ENCODE peak calls at places on chromosomes 6 and 20, in nine cellular contexts. M is fibroblast of pulmonary artery, A is skeletal muscle cell, Z is tibial nerve, G is pancreas, C is cardiac fibroblast, E is HCT116, Y is endodermal cell, O is OCI-LY7. U is an unnamed sample.

GRCh38 chr20:25300496-25301170 is 52.7 kb downstream of the PYGB start:
- DNase-seq in M (no peak), A (no peak), Z (no peak), G (no peak), C (peak; percentile 20), E (no peak), Y (no peak), O (no peak), U (no peak)

GRCh38 chr6:103167345-103167744 is 1692.4 kb downstream of the HACE1 start:
- DNase-seq in M (no peak), A (no peak), Z (no peak), G (no peak), C (no peak), E (no peak), Y (no peak), O (no peak), U (no peak)

GRCh38 chr6:27871919-27872633 is 40.1 kb downstream of the OR2B2 start:
- DNase-seq in M (peak; percentile 99), A (peak; percentile 92), Z (peak; percentile 81), G (peak; percentile 86), C (peak; percentile 98), E (no peak), Y (peak; percentile 89), O (peak; percentile 95), U (peak; percentile 97)

GRCh38 chr6:155253337-155253736 is 10.5 kb upstream of the CLDN20 start:
- DNase-seq in M (no peak), A (no peak), Z (no peak), G (no peak), C (no peak), E (no peak), Y (peak; percentile 74), O (no peak), U (no peak)

GRCh38 chr6:156557269-156557885 is 219.8 kb upstream of the ARID1B start:
- DNase-seq in M (peak; percentile 7), A (no peak), Z (no peak), G (peak; percentile 34), C (peak; percentile 16), E (no peak), Y (peak; percentile 93), O (no peak), U (peak; percentile 40)

GRCh38 chr20:1987826-1988225 is 6.0 kb downstream of the PDYN start:
- DNase-seq in M (peak; percentile 16), A (no peak), Z (no peak), G (no peak), C (peak; percentile 35), E (no peak), Y (no peak), O (no peak), U (no peak)

GRCh38 chr6:108734336-108734922 is 113.8 kb upstream of the ARMC2 start:
- DNase-seq in M (no peak), A (no peak), Z (no peak), G (no peak), C (no peak), E (no peak), Y (peak; percentile 50), O (peak; percentile 8), U (no peak)

GRCh38 chr6:131368077-131368911 is 204.7 kb upstream of the ARG1 start:
- DNase-seq in M (peak; percentile 57), A (no peak), Z (peak; percentile 11), G (peak; percentile 77), C (peak; percentile 77), E (no peak), Y (peak; percentile 67), O (peak; percentile 94), U (peak; percentile 61)

GRCh38 chr6:41462980-41463930 is 82.9 kb upstream of the FOXP4 start:
- DNase-seq in M (peak; percentile 82), A (no peak), Z (peak; percentile 73), G (peak; percentile 71), C (peak; percentile 80), E (peak; percentile 27), Y (no peak), O (peak; percentile 42), U (no peak)

GRCh38 chr6:4910060-4910746 is 93.6 kb downstream of the RPP40 start:
- DNase-seq in M (no peak), A (no peak), Z (no peak), G (no peak), C (no peak), E (no peak), Y (no peak), O (no peak), U (peak; percentile 27)
- H3K4me3 ChIP-seq in M (no peak overlapping the region), A (no peak overlapping the region), Z (no peak overlapping the region), G (no peak overlapping the region), C (no peak overlapping the region), E (no peak overlapping the region), Y (no peak overlapping the region), O (no peak overlapping the region), U (no peak overlapping the region)

DNA sequence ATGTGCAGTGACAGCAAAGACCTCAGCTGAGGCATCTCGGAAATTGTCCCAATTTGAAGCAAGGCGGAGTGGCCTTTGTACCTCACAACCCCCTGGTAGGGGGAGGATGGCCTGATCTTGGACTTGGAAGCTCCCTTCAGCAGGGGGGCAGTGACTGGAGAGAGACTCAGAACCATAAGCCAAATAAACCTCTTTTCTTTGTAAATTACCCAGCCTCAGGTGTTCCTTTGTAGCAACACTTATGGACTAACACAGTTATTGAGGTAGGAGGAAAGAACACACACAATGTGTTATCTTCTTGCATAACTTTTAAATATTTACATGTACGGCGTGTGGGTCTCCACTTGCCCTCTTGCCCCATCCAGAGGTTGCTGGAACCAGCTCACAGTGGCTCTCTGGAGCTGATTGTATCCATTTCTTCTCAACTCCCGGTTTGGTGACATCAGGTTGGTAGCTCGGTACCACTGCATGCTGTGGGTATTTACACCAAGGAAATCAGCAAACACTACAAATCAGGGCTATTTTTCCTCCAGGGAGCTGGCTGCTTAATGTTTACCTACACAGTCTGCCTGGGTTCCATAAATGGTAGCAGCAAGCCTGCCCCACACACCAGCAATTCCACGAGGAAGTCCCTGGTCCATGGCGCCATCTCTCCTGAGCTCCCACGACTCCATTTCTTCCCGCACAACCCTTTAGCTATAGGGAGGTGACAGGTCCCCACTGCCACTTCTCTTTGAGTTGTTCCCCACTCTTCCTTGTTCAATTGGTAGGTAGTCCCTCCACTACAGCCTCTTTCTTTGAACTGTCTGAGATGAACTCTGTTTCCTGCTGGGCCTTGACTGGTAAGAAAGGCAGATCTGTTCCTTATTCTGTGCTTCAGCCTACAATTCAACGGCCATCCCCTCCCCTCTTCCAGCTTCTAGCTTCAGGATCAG is 54.3 kb upstream of the TASP1 start:
- DNase-seq in M (no peak), A (no peak), Z (no peak), G (no peak), C (no peak), E (no peak), Y (no peak), O (no peak), U (no peak)
- H3K4me3 ChIP-seq in M (no peak overlapping the region), A (no peak overlapping the region), Z (no peak overlapping the region), G (no peak overlapping the region), C (no peak overlapping the region), E (no peak overlapping the region), Y (no peak overlapping the region), O (no peak overlapping the region), U (no peak overlapping the region)

GRCh38 chr6:36625161-36625919 is 31.2 kb downstream of the SRSF3 start:
- DNase-seq in M (peak; percentile 76), A (peak; percentile 57), Z (no peak), G (no peak), C (peak; percentile 88), E (no peak), Y (no peak), O (no peak), U (peak; percentile 81)

GRCh38 chr6:36626636-36627035 is 32.5 kb downstream of the SRSF3 start:
- DNase-seq in M (peak; percentile 42), A (no peak), Z (no peak), G (no peak), C (peak; percentile 58), E (no peak), Y (no peak), O (no peak), U (no peak)

GRCh38 chr6:36623547-36624459 is 29.6 kb downstream of the SRSF3 start:
- DNase-seq in M (peak; percentile 89), A (no peak), Z (peak; percentile 97), G (peak; percentile 89), C (peak; percentile 90), E (peak; percentile 58), Y (peak; percentile 96), O (peak; percentile 83), U (peak; percentile 82)

GRCh38 chr6:36622901-36623546 is 28.9 kb downstream of the SRSF3 start:
- DNase-seq in M (no peak), A (no peak), Z (no peak), G (no peak), C (no peak), E (no peak), Y (no peak), O (no peak), U (no peak)

GRCh38 chr6:36624461-36625160 is 30.4 kb downstream of the SRSF3 start:
- DNase-seq in M (no peak), A (no peak), Z (no peak), G (no peak), C (no peak), E (no peak), Y (no peak), O (no peak), U (no peak)
- H3K4me3 ChIP-seq in M (no peak overlapping the region), A (peak overlapping the region; percentile 1), Z (no peak overlapping the region), G (no peak overlapping the region), C (no peak overlapping the region), E (no peak overlapping the region), Y (no peak overlapping the region), O (no peak overlapping the region), U (no peak overlapping the region)

DNA sequence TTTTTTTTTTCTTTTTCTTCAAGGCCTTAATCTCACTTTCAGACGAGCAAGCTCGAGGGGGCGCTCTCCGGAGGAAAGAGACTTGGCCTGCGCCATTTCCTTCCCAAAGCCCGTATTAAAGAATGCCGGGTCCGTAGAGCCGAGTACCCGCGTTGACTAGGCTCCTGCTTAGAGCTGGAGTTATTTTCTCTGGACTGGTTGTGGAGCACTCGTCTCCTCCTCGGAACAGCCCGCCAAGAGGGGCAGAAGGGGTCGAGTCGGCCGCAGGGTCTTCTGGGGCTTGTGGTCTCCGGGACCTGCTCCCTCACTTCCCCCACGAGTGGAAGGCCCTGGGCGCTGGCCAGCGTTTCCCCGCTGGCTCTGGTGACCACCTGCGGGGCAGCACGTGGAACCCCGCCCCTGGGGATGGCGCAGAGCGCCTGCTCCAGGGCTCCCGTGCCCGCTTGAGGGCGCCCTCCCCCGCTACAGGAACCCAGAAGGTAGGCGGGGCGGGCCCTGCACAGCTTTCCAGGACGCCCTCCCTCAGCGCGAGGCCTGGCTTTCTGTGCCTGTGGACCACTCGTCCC is 2.7 kb upstream of the MEI4 start:
- DNase-seq in M (no peak), A (no peak), Z (no peak), G (peak; percentile 83), C (peak; percentile 1), E (no peak), Y (peak; percentile 96), O (no peak), U (no peak)
- H3K4me3 ChIP-seq in M (no peak overlapping the region), A (no peak overlapping the region), Z (no peak overlapping the region), G (peak overlapping the region; percentile 46), C (no peak overlapping the region), E (no peak overlapping the region), Y (no peak overlapping the region), O (no peak overlapping the region), U (no peak overlapping the region)

DNA sequence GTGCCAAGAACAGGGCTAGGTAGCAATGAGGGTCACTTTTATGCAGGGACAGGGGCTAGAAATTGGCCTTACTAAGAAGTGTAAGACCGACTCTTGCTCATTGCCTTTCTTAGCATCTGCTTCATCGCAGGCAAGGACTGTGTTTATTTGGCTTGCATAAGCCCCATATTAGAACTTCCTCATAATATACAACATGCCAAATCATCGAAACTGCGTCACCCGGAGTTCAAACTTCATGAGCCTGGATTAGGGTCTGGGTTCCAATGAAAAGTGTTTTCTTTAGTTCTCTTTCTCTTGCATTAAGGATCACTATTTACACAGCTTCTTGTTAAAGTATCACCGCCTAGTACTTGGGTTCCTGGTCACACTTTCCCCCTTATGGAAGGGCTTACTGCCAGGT is 957 bp upstream of the SMAP1 start:
- DNase-seq in M (no peak), A (no peak), Z (no peak), G (no peak), C (no peak), E (no peak), Y (no peak), O (no peak), U (no peak)
- H3K4me3 ChIP-seq in M (no peak overlapping the region), A (no peak overlapping the region), Z (peak overlapping the region; percentile 98), G (no peak overlapping the region), C (no peak overlapping the region), E (peak overlapping the region; percentile 73), Y (peak overlapping the region; percentile 83), O (peak overlapping the region; percentile 91), U (no peak overlapping the region)